ENCODE peak calls at places on chromosomes 5 and 9, in eight cellular contexts. One of them, this sample, is unnamed. For H3K4me1, the result is how much of the 10 kb centered on the place peaks cover.

GRCh38 chr5:143231973-143232812 is 171.3 kb downstream of the NR3C1 start:
- DNase-seq in endodermal cell: no peak
- DNase-seq in Peyer's patch: no peak
- DNase-seq in OCI-LY7: no peak
- DNase-seq in neural progenitor cell: no peak
- DNase-seq in tibial nerve: no peak
- DNase-seq in uterus: no peak
- DNase-seq in A549: no peak
- DNase-seq in this sample: no peak

GRCh38 chr9:110847661-110848060 is 179.1 kb downstream of the MUSK start:
- DNase-seq in OCI-LY7: no peak
- DNase-seq in A549: no peak
- DNase-seq in uterus: no peak
- DNase-seq in endodermal cell: no peak
- DNase-seq in neural progenitor cell: no peak
- DNase-seq in tibial nerve: no peak
- DNase-seq in Peyer's patch: no peak
- DNase-seq in this sample: no peak

GRCh38 chr9:3337515-3337914 is 188.3 kb downstream of the RFX3 start:
- DNase-seq in OCI-LY7: no peak
- DNase-seq in A549: no peak
- DNase-seq in Peyer's patch: no peak
- DNase-seq in uterus: no peak
- DNase-seq in neural progenitor cell: no peak
- DNase-seq in endodermal cell: no peak
- DNase-seq in tibial nerve: no peak
- DNase-seq in this sample: no peak

GRCh38 chr5:31758803-31759425 is 120.0 kb downstream of the PDZD2 start:
- DNase-seq in endodermal cell: no peak
- DNase-seq in neural progenitor cell: no peak
- DNase-seq in uterus: no peak
- DNase-seq in A549: no peak
- DNase-seq in tibial nerve: no peak
- DNase-seq in OCI-LY7: no peak
- DNase-seq in Peyer's patch: no peak
- DNase-seq in this sample: no peak

GRCh38 chr5:172715931-172716682 is 54.9 kb downstream of the DUSP1 start:
- DNase-seq in A549: peak
- DNase-seq in OCI-LY7: no peak
- DNase-seq in endodermal cell: peak
- DNase-seq in neural progenitor cell: peak
- DNase-seq in Peyer's patch: no peak
- DNase-seq in uterus: no peak
- DNase-seq in tibial nerve: no peak
- DNase-seq in this sample: no peak

GRCh38 chr5:175652741-175653663 is 4.9 kb upstream of the HRH2 start:
- DNase-seq in tibial nerve: no peak
- DNase-seq in Peyer's patch: peak
- DNase-seq in neural progenitor cell: no peak
- DNase-seq in uterus: no peak
- DNase-seq in OCI-LY7: no peak
- DNase-seq in A549: no peak
- DNase-seq in endodermal cell: no peak
- DNase-seq in this sample: no peak

GRCh38 chr5:71587709-71588532 is 781 bp downstream of the MCCC2 start:
- DNase-seq in uterus: no peak
- DNase-seq in A549: peak
- DNase-seq in tibial nerve: no peak
- DNase-seq in neural progenitor cell: peak
- DNase-seq in OCI-LY7: no peak
- DNase-seq in Peyer's patch: no peak
- DNase-seq in endodermal cell: peak
- DNase-seq in this sample: peak

GRCh38 chr5:150075806-150076205 is 10.5 kb downstream of the CSF1R start:
- DNase-seq in Peyer's patch: no peak
- DNase-seq in A549: peak
- DNase-seq in neural progenitor cell: no peak
- DNase-seq in uterus: peak
- DNase-seq in endodermal cell: peak
- DNase-seq in OCI-LY7: peak
- DNase-seq in tibial nerve: no peak
- DNase-seq in this sample: no peak

GRCh38 chr5:141001466-141001853 is 35.2 kb downstream of the PCDHAC2 start:
- DNase-seq in OCI-LY7: no peak
- DNase-seq in Peyer's patch: no peak
- DNase-seq in endodermal cell: peak
- DNase-seq in tibial nerve: no peak
- DNase-seq in A549: peak
- DNase-seq in uterus: peak
- DNase-seq in neural progenitor cell: peak
- DNase-seq in this sample: peak

GRCh38 chr9:35306281-35306680 is 144.5 kb downstream of the UNC13B start:
- DNase-seq in neural progenitor cell: no peak
- DNase-seq in endodermal cell: no peak
- DNase-seq in A549: no peak
- DNase-seq in uterus: no peak
- DNase-seq in tibial nerve: no peak
- DNase-seq in Peyer's patch: no peak
- DNase-seq in OCI-LY7: no peak
- DNase-seq in this sample: no peak

GRCh38 chr9:104177003-104177611 is 83.0 kb downstream of the SMC2 start:
- DNase-seq in tibial nerve: no peak
- DNase-seq in uterus: no peak
- DNase-seq in A549: peak
- DNase-seq in endodermal cell: no peak
- DNase-seq in neural progenitor cell: peak
- DNase-seq in OCI-LY7: peak
- DNase-seq in Peyer's patch: no peak
- DNase-seq in this sample: no peak

GRCh38 chr9:110261631-110262030 is 5.3 kb upstream of the TXN start:
- DNase-seq in tibial nerve: no peak
- DNase-seq in endodermal cell: no peak
- DNase-seq in uterus: no peak
- DNase-seq in A549: no peak
- DNase-seq in Peyer's patch: no peak
- DNase-seq in OCI-LY7: no peak
- DNase-seq in neural progenitor cell: no peak
- DNase-seq in this sample: no peak

GRCh38 chr9:72442212-72442607 is 77.2 kb upstream of the ZFAND5 start:
- DNase-seq in uterus: no peak
- DNase-seq in Peyer's patch: peak
- DNase-seq in A549: peak
- DNase-seq in endodermal cell: peak
- DNase-seq in neural progenitor cell: no peak
- DNase-seq in OCI-LY7: no peak
- DNase-seq in tibial nerve: no peak
- DNase-seq in this sample: no peak

DNA sequence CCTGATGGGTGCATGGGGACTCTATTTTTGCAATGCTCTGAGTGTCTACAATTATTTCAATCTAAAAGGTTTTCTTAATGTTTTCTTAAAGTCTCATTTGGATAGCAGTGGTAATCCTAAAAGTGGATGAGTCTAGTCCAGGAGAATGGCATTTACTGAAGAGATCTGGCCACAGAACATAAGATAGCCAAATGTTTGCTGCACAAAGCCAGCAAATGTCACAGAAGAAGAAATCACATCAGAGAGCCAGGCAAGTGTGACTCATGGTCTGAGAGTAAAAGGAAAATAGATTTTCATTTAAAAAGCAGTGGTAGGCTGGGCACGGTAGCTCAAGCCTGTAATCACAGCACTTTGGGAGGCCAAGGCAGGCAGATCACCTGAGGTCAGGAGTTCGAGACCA is 352.7 kb upstream of the GRAMD2B start:
- DNase-seq in OCI-LY7: no peak
- DNase-seq in tibial nerve: no peak
- DNase-seq in neural progenitor cell: no peak
- DNase-seq in A549: no peak
- DNase-seq in endodermal cell: no peak
- DNase-seq in Peyer's patch: no peak
- DNase-seq in uterus: no peak
- DNase-seq in this sample: no peak
- H3K4me1 ChIP-seq in OCI-LY7: under half
- H3K4me1 ChIP-seq in tibial nerve: under half
- H3K4me1 ChIP-seq in neural progenitor cell: under half
- H3K4me1 ChIP-seq in A549: under half
- H3K4me1 ChIP-seq in endodermal cell: under half
- H3K4me1 ChIP-seq in Peyer's patch: under half
- H3K4me1 ChIP-seq in uterus: under half
- H3K4me1 ChIP-seq in this sample: under half

GRCh38 chr5:139688088-139688702 is 40.0 kb downstream of the CXXC5 start:
- DNase-seq in endodermal cell: peak
- DNase-seq in tibial nerve: no peak
- DNase-seq in uterus: no peak
- DNase-seq in Peyer's patch: no peak
- DNase-seq in neural progenitor cell: peak
- DNase-seq in A549: no peak
- DNase-seq in OCI-LY7: peak
- DNase-seq in this sample: no peak

GRCh38 chr5:139686919-139687421 is 38.8 kb downstream of the CXXC5 start:
- DNase-seq in A549: no peak
- DNase-seq in Peyer's patch: no peak
- DNase-seq in tibial nerve: no peak
- DNase-seq in OCI-LY7: no peak
- DNase-seq in endodermal cell: peak
- DNase-seq in neural progenitor cell: no peak
- DNase-seq in uterus: no peak
- DNase-seq in this sample: no peak

GRCh38 chr5:139688712-139689413 is 40.7 kb downstream of the CXXC5 start:
- DNase-seq in uterus: no peak
- DNase-seq in endodermal cell: peak
- DNase-seq in Peyer's patch: no peak
- DNase-seq in tibial nerve: no peak
- DNase-seq in neural progenitor cell: no peak
- DNase-seq in OCI-LY7: peak
- DNase-seq in A549: no peak
- DNase-seq in this sample: no peak

GRCh38 chr5:139686356-139686918 is 38.3 kb downstream of the CXXC5 start:
- DNase-seq in tibial nerve: no peak
- DNase-seq in neural progenitor cell: no peak
- DNase-seq in OCI-LY7: peak
- DNase-seq in Peyer's patch: no peak
- DNase-seq in A549: no peak
- DNase-seq in endodermal cell: no peak
- DNase-seq in uterus: no peak
- DNase-seq in this sample: no peak

DNA sequence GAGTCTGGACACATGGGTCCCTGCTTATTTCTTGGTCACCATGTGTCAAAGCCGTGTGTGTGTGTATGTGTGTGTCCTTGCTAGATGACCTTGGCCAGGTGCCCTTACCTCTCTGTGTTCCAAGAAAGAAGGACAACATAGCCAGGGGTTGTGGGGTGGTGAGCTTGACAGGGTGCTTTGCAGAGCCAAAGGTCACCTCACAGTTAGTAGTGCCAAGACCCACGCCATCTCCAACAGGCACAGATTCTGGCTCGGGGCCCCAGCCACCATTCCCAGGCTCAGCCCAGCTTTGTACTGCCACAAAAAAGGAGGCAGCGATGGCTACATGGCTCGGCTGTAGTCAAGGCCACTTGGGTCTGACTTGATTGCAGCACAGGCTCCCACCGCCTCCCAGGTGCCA is 39.5 kb downstream of the CXXC5 start:
- DNase-seq in Peyer's patch: no peak
- DNase-seq in A549: no peak
- DNase-seq in tibial nerve: no peak
- DNase-seq in neural progenitor cell: no peak
- DNase-seq in uterus: no peak
- DNase-seq in endodermal cell: no peak
- DNase-seq in OCI-LY7: no peak
- DNase-seq in this sample: no peak
- H3K4me1 ChIP-seq in Peyer's patch: under half
- H3K4me1 ChIP-seq in A549: under half
- H3K4me1 ChIP-seq in tibial nerve: under half
- H3K4me1 ChIP-seq in neural progenitor cell: half or more
- H3K4me1 ChIP-seq in uterus: under half
- H3K4me1 ChIP-seq in endodermal cell: under half
- H3K4me1 ChIP-seq in OCI-LY7: half or more
- H3K4me1 ChIP-seq in this sample: under half

GRCh38 chr5:115579747-115580173 is 22.5 kb downstream of the TICAM2 start:
- DNase-seq in uterus: no peak
- DNase-seq in endodermal cell: no peak
- DNase-seq in Peyer's patch: no peak
- DNase-seq in A549: no peak
- DNase-seq in neural progenitor cell: no peak
- DNase-seq in tibial nerve: no peak
- DNase-seq in OCI-LY7: no peak
- DNase-seq in this sample: no peak

GRCh38 chr5:115577741-115578140 is 24.5 kb downstream of the TICAM2 start:
- DNase-seq in uterus: no peak
- DNase-seq in Peyer's patch: no peak
- DNase-seq in tibial nerve: no peak
- DNase-seq in OCI-LY7: no peak
- DNase-seq in endodermal cell: no peak
- DNase-seq in neural progenitor cell: no peak
- DNase-seq in A549: no peak
- DNase-seq in this sample: no peak

GRCh38 chr5:115577329-115577728 is 24.9 kb downstream of the TICAM2 start:
- DNase-seq in neural progenitor cell: no peak
- DNase-seq in A549: no peak
- DNase-seq in OCI-LY7: no peak
- DNase-seq in endodermal cell: no peak
- DNase-seq in Peyer's patch: no peak
- DNase-seq in tibial nerve: no peak
- DNase-seq in uterus: no peak
- DNase-seq in this sample: no peak

GRCh38 chr5:115579216-115579615 is 23.1 kb downstream of the TICAM2 start:
- DNase-seq in A549: no peak
- DNase-seq in neural progenitor cell: no peak
- DNase-seq in OCI-LY7: no peak
- DNase-seq in uterus: no peak
- DNase-seq in Peyer's patch: no peak
- DNase-seq in endodermal cell: no peak
- DNase-seq in tibial nerve: no peak
- DNase-seq in this sample: no peak

GRCh38 chr5:115578657-115579056 is 23.6 kb downstream of the TICAM2 start:
- DNase-seq in A549: no peak
- DNase-seq in tibial nerve: no peak
- DNase-seq in OCI-LY7: no peak
- DNase-seq in neural progenitor cell: no peak
- DNase-seq in endodermal cell: no peak
- DNase-seq in uterus: no peak
- DNase-seq in Peyer's patch: no peak
- DNase-seq in this sample: no peak
- H3K4me1 ChIP-seq in A549: under half
- H3K4me1 ChIP-seq in tibial nerve: under half
- H3K4me1 ChIP-seq in OCI-LY7: under half
- H3K4me1 ChIP-seq in neural progenitor cell: under half
- H3K4me1 ChIP-seq in endodermal cell: under half
- H3K4me1 ChIP-seq in uterus: under half
- H3K4me1 ChIP-seq in Peyer's patch: under half
- H3K4me1 ChIP-seq in this sample: under half

DNA sequence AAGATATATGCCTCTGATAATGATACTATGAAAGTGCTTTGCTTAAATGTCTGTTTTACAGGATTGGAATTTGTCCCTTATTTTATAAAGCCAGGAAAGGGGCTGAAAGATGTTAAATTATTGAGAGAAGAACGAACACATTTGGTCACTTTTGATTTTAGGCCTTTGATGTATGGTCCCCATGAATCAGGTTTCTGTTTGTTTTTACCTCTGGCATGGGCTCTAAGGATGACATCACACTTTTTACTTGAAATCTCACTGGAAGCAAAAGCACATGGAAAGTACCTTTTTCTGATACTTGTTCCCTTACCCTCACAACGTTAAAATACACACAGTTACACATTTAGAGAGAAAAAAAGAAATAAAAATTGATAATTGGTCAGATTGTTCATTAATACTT is 6.9 kb downstream of the OTULIN start:
- DNase-seq in endodermal cell: no peak
- DNase-seq in tibial nerve: no peak
- DNase-seq in Peyer's patch: no peak
- DNase-seq in uterus: no peak
- DNase-seq in OCI-LY7: no peak
- DNase-seq in A549: peak
- DNase-seq in neural progenitor cell: no peak
- DNase-seq in this sample: no peak
- H3K4me1 ChIP-seq in endodermal cell: under half
- H3K4me1 ChIP-seq in tibial nerve: under half
- H3K4me1 ChIP-seq in Peyer's patch: half or more
- H3K4me1 ChIP-seq in uterus: under half
- H3K4me1 ChIP-seq in OCI-LY7: half or more
- H3K4me1 ChIP-seq in A549: under half
- H3K4me1 ChIP-seq in neural progenitor cell: under half
- H3K4me1 ChIP-seq in this sample: under half

This sample was measured in HAP-1.